ENCODE peak calls at places on chromosome 9, in four cellular contexts. G is A549, U is K562, E is GM12878. B is an unnamed sample.

GRCh38 chr9:38360880-38361836 is 31.3 kb upstream of the ALDH1B1 start:
- DNase-seq in G (no peak), U (no peak), E (no peak), B (no peak)

GRCh38 chr9:79581794-79582193 is 10.0 kb downstream of the TLE4 start:
- DNase-seq in G (no peak), U (no peak), E (no peak), B (peak)

GRCh38 chr9:94554439-94555331 is at the start of gene PCAT7:
- DNase-seq in G (peak), U (peak), E (peak), B (peak)

GRCh38 chr9:106450549-106450948 is 412.4 kb upstream of the ZNF462 start:
- DNase-seq in G (no peak), U (no peak), E (no peak), B (no peak)

GRCh38 chr9:85117831-85118230 is 448.3 kb downstream of the NTRK2 start:
- DNase-seq in G (no peak), U (no peak), E (no peak), B (no peak)

GRCh38 chr9:134943411-134943810 is 25.7 kb upstream of the FCN1 start:
- DNase-seq in G (no peak), U (no peak), E (no peak), B (no peak)

GRCh38 chr9:75964431-75964830 is 74.0 kb downstream of the PCSK5 start:
- DNase-seq in G (no peak), U (no peak), E (no peak), B (peak)

GRCh38 chr9:120924698-120925534 is 1.7 kb downstream of the TRAF1 start:
- DNase-seq in G (no peak), U (no peak), E (no peak), B (no peak)

GRCh38 chr9:114280636-114281315 is 42.1 kb upstream of the ORM1 start:
- DNase-seq in G (no peak), U (no peak), E (no peak), B (no peak)

GRCh38 chr9:7097785-7098420 is 340.1 kb downstream of the KDM4C start:
- DNase-seq in G (no peak), U (no peak), E (no peak), B (no peak)

GRCh38 chr9:114047717-114048116 is 30.4 kb downstream of the AMBP start:
- DNase-seq in G (peak), U (no peak), E (no peak), B (peak)

GRCh38 chr9:15509931-15510788 is 610 bp downstream of the PSIP1 start:
- DNase-seq in G (peak), U (peak), E (no peak), B (peak)

GRCh38 chr9:27005491-27005890 is at the start of gene LRRC19:
- DNase-seq in G (no peak), U (no peak), E (no peak), B (no peak)

GRCh38 chr9:121246821-121247511 is 21.0 kb upstream of the GSN start:
- DNase-seq in G (no peak), U (no peak), E (no peak), B (no peak)

GRCh38 chr9:114372971-114373591 is 14.7 kb downstream of the AKNA start:
- DNase-seq in G (no peak), U (no peak), E (peak), B (no peak)

GRCh38 chr9:27880640-27881039 is 307.4 kb upstream of the C9orf72 start:
- DNase-seq in G (no peak), U (no peak), E (no peak), B (no peak)

GRCh38 chr9:72557549-72557948 is 36.1 kb downstream of the TMC1 start:
- DNase-seq in G (peak), U (peak), E (no peak), B (peak)

GRCh38 chr9:127029548-127029947 is 92.9 kb downstream of the ANGPTL2 start:
- DNase-seq in G (no peak), U (no peak), E (no peak), B (no peak)

GRCh38 chr9:23674016-23674585 is 151.9 kb downstream of the ELAVL2 start:
- DNase-seq in G (no peak), U (no peak), E (no peak), B (no peak)

GRCh38 chr9:92654481-92655301 is 15.2 kb downstream of the IPPK start:
- DNase-seq in G (no peak), U (no peak), E (no peak), B (no peak)

GRCh38 chr9:83622814-83623633 is at the start of gene IDNK:
- DNase-seq in G (peak), U (peak), E (no peak), B (peak)

GRCh38 chr9:20984471-20984870 is 47.0 kb downstream of the HACD4 start:
- DNase-seq in G (no peak), U (no peak), E (no peak), B (no peak)

GRCh38 chr9:132182609-132183073 is 20.8 kb downstream of the NTNG2 start:
- DNase-seq in G (no peak), U (no peak), E (no peak), B (no peak)

GRCh38 chr9:124267271-124267807 is 9.6 kb downstream of the NEK6 start:
- DNase-seq in G (peak), U (no peak), E (no peak), B (no peak)

GRCh38 chr9:132008184-132008781 is 71.4 kb downstream of the MED27 start:
- DNase-seq in G (peak), U (no peak), E (no peak), B (no peak)

GRCh38 chr9:88018101-88018500 is 43.8 kb upstream of the CDK20 start:
- DNase-seq in G (no peak), U (no peak), E (no peak), B (no peak)

GRCh38 chr9:37944266-37944650 is 40.3 kb upstream of the SLC25A51 start:
- DNase-seq in G (no peak), U (no peak), E (no peak), B (no peak)

GRCh38 chr9:107043886-107044285 is 180.9 kb downstream of the ZNF462 start:
- DNase-seq in G (no peak), U (no peak), E (no peak), B (no peak)

GRCh38 chr9:5425006-5425628 is 12.6 kb downstream of the PLGRKT start:
- DNase-seq in G (peak), U (peak), E (peak), B (peak)

GRCh38 chr9:23643656-23644258 is 182.3 kb downstream of the ELAVL2 start:
- DNase-seq in G (no peak), U (no peak), E (no peak), B (no peak)

GRCh38 chr9:129724456-129725190 is 28.2 kb downstream of the PTGES start:
- DNase-seq in G (no peak), U (no peak), E (no peak), B (no peak)

GRCh38 chr9:124297553-124297905 is 39.8 kb downstream of the NEK6 start:
- DNase-seq in G (peak), U (no peak), E (no peak), B (peak)

GRCh38 chr9:127578952-127579853 is 32.9 kb upstream of the STXBP1 start:
- DNase-seq in G (peak), U (no peak), E (peak), B (peak)

GRCh38 chr9:78261403-78262001 is 25.6 kb downstream of the CEP78 start:
- DNase-seq in G (peak), U (peak), E (no peak), B (peak)

GRCh38 chr9:114366334-114367128 is 21.3 kb downstream of the AKNA start:
- DNase-seq in G (no peak), U (no peak), E (no peak), B (no peak)

GRCh38 chr9:83472221-83472665 is 66.0 kb downstream of the FRMD3 start:
- DNase-seq in G (peak), U (no peak), E (no peak), B (peak)

GRCh38 chr9:14340536-14340935 is 26.6 kb upstream of the NFIB start:
- DNase-seq in G (no peak), U (no peak), E (no peak), B (no peak)

GRCh38 chr9:130172858-130173461 is 756 bp downstream of the NCS1 start:
- DNase-seq in G (peak), U (no peak), E (no peak), B (no peak)

GRCh38 chr9:135961811-135962695 is 880 bp upstream of the UBAC1 start:
- DNase-seq in G (no peak), U (no peak), E (no peak), B (no peak)
- TF ChIP-seq CHD4 in G (no peak), U (no peak), E (no peak), B (no peak)

GRCh38 chr9:133752739-133753446 is 14.7 kb upstream of the SARDH start:
- DNase-seq in G (no peak), U (no peak), E (no peak), B (peak)
- TF ChIP-seq CHD4 in G (no peak), U (no peak), E (no peak), B (no peak)

GRCh38 chr9:19378154-19378553 is 1.9 kb downstream of the RPS6 start:
- DNase-seq in G (no peak), U (no peak), E (no peak), B (no peak)

GRCh38 chr9:19381656-19382055 is 1.6 kb upstream of the RPS6 start:
- DNase-seq in G (no peak), U (no peak), E (no peak), B (no peak)

GRCh38 chr9:19379283-19379682 is 753 bp downstream of the RPS6 start:
- DNase-seq in G (no peak), U (no peak), E (no peak), B (no peak)

GRCh38 chr9:19378647-19379046 is 1.4 kb downstream of the RPS6 start:
- DNase-seq in G (no peak), U (no peak), E (no peak), B (no peak)

DNA sequence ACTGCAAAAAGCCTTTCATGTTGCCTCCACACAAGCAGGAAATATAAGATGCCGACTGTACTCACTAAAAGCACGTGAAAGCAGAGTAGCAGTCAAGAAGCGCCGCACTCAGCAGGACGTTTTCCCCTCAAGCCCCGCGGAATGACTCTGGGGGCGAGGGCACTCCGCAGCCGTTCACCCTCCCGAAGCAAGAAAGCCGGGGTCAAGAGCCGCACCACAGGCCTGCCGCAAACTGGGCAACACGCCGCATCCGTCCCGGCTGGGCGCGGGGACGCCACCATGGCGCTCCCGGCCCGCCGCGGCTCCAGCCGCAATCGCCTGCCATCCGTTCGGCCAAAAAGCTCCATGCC is 364 bp downstream of the RPS6 start:
- DNase-seq in G (no peak), U (peak), E (no peak), B (no peak)
- TF ChIP-seq CHD4 in G (no peak), U (no peak), E (no peak), B (no peak)

DNA sequence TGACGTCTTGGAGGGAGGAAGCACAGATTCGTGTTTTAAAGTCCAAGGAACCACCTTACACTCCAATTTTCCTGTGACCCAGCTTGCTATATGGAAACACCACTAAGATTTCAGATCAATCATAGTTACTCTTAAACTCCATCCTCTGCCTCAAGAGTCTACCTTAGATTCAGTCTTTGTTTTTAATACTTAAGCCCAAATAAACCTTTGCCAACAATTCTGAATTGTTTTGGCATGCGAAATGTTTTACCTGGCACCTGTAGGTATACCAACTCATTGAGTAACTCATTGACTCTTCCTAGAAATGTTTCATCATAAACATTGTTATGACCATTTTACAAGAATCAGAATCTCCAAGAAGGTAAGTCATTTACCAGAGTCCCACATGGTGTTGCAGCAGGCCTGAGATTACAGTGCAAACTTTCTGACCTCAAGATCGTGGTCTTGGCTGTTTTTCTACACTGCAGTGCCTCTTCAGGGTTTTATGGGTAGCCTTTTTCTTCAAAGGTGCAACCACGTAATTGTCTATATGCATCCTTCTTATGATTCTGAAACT is 750.4 kb downstream of the BRINP1 start:
- DNase-seq in G (no peak), U (no peak), E (no peak), B (no peak)
- TF ChIP-seq CHD4 in G (no peak), U (no peak), E (no peak), B (no peak)

DNA sequence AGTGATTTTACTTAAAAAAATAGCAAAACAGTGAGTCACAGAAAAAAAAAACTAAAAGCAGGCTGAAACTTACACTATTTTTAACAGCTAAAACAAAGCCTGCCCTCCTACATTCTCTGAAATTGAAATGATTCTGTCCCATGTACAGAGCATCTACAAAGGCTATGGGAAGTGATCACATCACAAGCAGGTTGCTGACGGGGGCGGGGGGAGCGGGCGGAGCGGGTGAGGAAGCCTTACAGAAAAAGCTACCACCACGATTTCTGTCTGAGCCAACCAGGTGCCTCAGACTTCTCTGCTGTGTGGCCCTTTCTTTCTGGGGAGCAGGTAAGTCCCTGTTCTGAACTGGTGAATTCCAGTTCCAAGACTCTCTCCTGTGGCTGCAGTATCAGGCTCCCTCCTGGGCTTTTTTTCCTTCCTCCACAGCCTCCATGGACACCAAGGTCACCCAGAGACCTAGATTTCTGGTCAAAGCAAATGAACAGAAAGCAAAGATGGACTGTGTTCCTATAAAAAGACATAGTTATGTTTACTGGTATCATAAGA is 104.9 kb downstream of the ANKRD18B start:
- DNase-seq in G (no peak), U (no peak), E (no peak), B (no peak)
- TF ChIP-seq CHD4 in G (no peak), U (no peak), E (no peak), B (no peak)

GRCh38 chr9:133463234-133463863 is 3.6 kb downstream of the CACFD1 start:
- DNase-seq in G (peak), U (peak), E (no peak), B (no peak)
- TF ChIP-seq CHD4 in G (no peak), U (no peak), E (no peak), B (no peak)

GRCh38 chr9:98378206-98379193 is 123.1 kb upstream of the TBC1D2 start:
- DNase-seq in G (no peak), U (peak), E (no peak), B (no peak)

GRCh38 chr9:98381311-98382103 is 126.1 kb upstream of the TBC1D2 start:
- DNase-seq in G (no peak), U (no peak), E (no peak), B (no peak)

GRCh38 chr9:98379572-98379971 is 124.1 kb upstream of the TBC1D2 start:
- DNase-seq in G (no peak), U (no peak), E (no peak), B (no peak)

GRCh38 chr9:98383758-98384157 is 128.3 kb upstream of the TBC1D2 start:
- DNase-seq in G (no peak), U (no peak), E (no peak), B (no peak)

GRCh38 chr9:98380065-98380681 is 124.7 kb upstream of the TBC1D2 start:
- DNase-seq in G (no peak), U (peak), E (peak), B (no peak)
- TF ChIP-seq CHD4 in G (no peak), U (no peak), E (no peak), B (no peak)

GRCh38 chr9:18149457-18150011 is 324.4 kb upstream of the ADAMTSL1 start:
- DNase-seq in G (no peak), U (no peak), E (no peak), B (no peak)
- TF ChIP-seq CHD4 in G (no peak), U (no peak), E (no peak), B (no peak)